ENCODE peak calls at places on chromosome 6, in eight cellular contexts. D is OCI-LY7, L is A673, Z is ovary, A is PC-3, R is body of pancreas, M is neural progenitor cell, Q is Peyer's patch. I is an unnamed sample.

GRCh38 chr6:2222275-2222842 is 23.0 kb downstream of the GMDS start:
- DNase-seq in D (no peak), Q (no peak), M (peak; percentile 53), R (no peak), L (no peak), Z (no peak), A (no peak), I (no peak)

GRCh38 chr6:158011478-158011920 is 29.8 kb downstream of the SYNJ2 start:
- DNase-seq in A (peak; percentile 66), L (no peak), Z (no peak), M (no peak), D (no peak), Q (no peak), R (peak; percentile 9), I (no peak)

GRCh38 chr6:136783495-136784270 is 8.6 kb downstream of the MAP3K5 start:
- DNase-seq in D (peak; percentile 84), M (no peak), A (no peak), Z (no peak), R (peak; percentile 27), L (no peak), Q (peak; percentile 70), I (no peak)

GRCh38 chr6:133315811-133316210 is 74.7 kb downstream of the EYA4 start:
- DNase-seq in R (no peak), Q (no peak), A (no peak), M (no peak), L (no peak), Z (no peak), D (no peak), I (no peak)

GRCh38 chr6:113585246-113585645 is 271.9 kb upstream of the MARCKS start:
- DNase-seq in L (no peak), Q (no peak), R (no peak), M (no peak), Z (no peak), D (no peak), A (no peak), I (no peak)

GRCh38 chr6:106087548-106088325 is 1.6 kb downstream of the PRDM1 start:
- DNase-seq in M (peak; percentile 72), R (no peak), Z (peak; percentile 29), A (peak; percentile 53), Q (no peak), D (no peak), L (peak; percentile 17), I (no peak)

GRCh38 chr6:80541186-80541585 is 434.7 kb downstream of the BCKDHB start:
- DNase-seq in M (no peak), Z (no peak), A (peak; percentile 89), R (no peak), D (no peak), Q (no peak), L (no peak), I (no peak)

GRCh38 chr6:149862901-149863595 is 1.1 kb downstream of the LRP11 start:
- DNase-seq in L (peak; percentile 70), Z (peak; percentile 52), R (peak; percentile 86), A (peak; percentile 87), Q (peak; percentile 43), D (peak; percentile 52), M (peak; percentile 83), I (peak; percentile 89)

GRCh38 chr6:33566182-33567084 is 13.6 kb downstream of the BAK1 start:
- DNase-seq in Q (no peak), M (no peak), Z (no peak), A (peak; percentile 61), L (no peak), R (no peak), D (no peak), I (no peak)

GRCh38 chr6:133964052-133964451 is 11.0 kb downstream of the TBPL1 start:
- DNase-seq in M (no peak), Q (no peak), L (no peak), R (no peak), Z (no peak), A (peak; percentile 89), D (no peak), I (no peak)

GRCh38 chr6:131765081-131765852 is 42.6 kb upstream of the ENPP1 start:
- DNase-seq in L (no peak), A (no peak), Z (no peak), R (no peak), Q (no peak), M (peak; percentile 3), D (no peak), I (no peak)

GRCh38 chr6:161835426-161836029 is 561.7 kb upstream of the AGPAT4 start:
- DNase-seq in M (no peak), A (no peak), L (no peak), Q (no peak), D (no peak), R (no peak), Z (no peak), I (no peak)

GRCh38 chr6:117280922-117281321 is 15.6 kb downstream of the VGLL2 start:
- DNase-seq in L (no peak), A (peak; percentile 55), Z (no peak), D (no peak), Q (no peak), R (no peak), M (no peak), I (no peak)

GRCh38 chr6:40713002-40713719 is 126.0 kb upstream of the LRFN2 start:
- DNase-seq in Z (no peak), M (peak; percentile 48), A (no peak), D (no peak), L (no peak), R (no peak), Q (no peak), I (no peak)

GRCh38 chr6:125314019-125314581 is 12.3 kb upstream of the HDDC2 start:
- DNase-seq in A (peak; percentile 62), L (peak; percentile 82), Z (peak; percentile 63), R (peak; percentile 71), D (peak; percentile 77), M (peak; percentile 78), Q (peak; percentile 54), I (peak; percentile 81)

GRCh38 chr6:150250826-150251225 is 108.0 kb downstream of the PPP1R14C start:
- DNase-seq in Q (no peak), M (no peak), L (peak; percentile 19), R (no peak), A (no peak), D (no peak), Z (no peak), I (no peak)

GRCh38 chr6:51579013-51579412 is 508.4 kb downstream of the PKHD1 start:
- DNase-seq in R (no peak), Z (no peak), M (no peak), D (no peak), L (no peak), A (no peak), Q (no peak), I (no peak)

GRCh38 chr6:104527761-104528415 is 331.8 kb downstream of the HACE1 start:
- DNase-seq in Z (no peak), A (peak; percentile 57), Q (no peak), M (peak; percentile 54), L (peak; percentile 68), D (peak; percentile 70), R (peak; percentile 48), I (peak; percentile 77)

GRCh38 chr6:131460603-131460995 is 112.4 kb upstream of the ARG1 start:
- DNase-seq in L (peak; percentile 77), R (no peak), A (no peak), Q (no peak), M (peak; percentile 56), Z (no peak), D (no peak), I (no peak)

GRCh38 chr6:170048615-170049256 is 242.1 kb downstream of the DLL1 start:
- DNase-seq in D (no peak), L (no peak), M (no peak), R (no peak), Z (peak; percentile 17), Q (no peak), A (peak; percentile 35), I (peak; percentile 73)

DNA sequence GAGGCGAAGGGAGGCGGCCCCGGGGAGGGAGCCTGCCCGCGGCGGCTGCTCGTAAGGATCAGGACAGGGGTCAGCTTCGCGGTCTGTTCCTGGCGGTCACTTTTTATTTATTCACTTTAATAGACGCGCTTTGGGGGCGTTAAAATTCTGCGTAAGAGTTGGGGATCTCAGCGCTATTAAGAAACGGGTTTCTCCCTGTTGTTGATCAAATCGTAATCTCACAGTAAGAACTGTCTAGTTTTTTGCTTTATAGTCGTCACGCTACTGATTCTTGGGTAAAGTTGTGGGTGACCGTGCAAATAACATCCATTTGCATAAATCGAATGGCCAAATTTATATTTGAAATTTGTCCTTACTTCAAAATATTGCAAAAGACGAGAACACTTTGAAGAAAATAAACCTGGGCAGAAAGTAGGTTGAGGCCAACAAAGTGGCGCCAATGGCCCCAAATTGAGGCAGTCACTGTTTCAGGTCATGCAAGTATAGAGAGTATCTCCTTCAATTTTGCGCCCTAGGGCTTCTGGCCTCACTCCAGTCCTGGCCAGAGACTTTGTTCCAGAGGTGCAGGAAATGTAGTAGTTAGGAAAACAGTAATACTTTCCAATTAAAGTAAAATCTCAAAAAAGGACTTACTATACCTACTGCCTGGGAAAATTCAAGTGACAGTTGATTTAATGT is 963 bp upstream of the RMND1 start:
- DNase-seq in D (peak; percentile 32), Z (peak; percentile 47), A (peak; percentile 55), Q (no peak), L (peak; percentile 4), R (peak; percentile 53), M (peak; percentile 8), I (no peak)
- H3K4me3 ChIP-seq in D (peak overlapping the region; percentile 79), Z (peak overlapping the region; percentile 87), A (peak overlapping the region; percentile 97), Q (peak overlapping the region; percentile 89), L (peak overlapping the region; percentile 77), R (peak overlapping the region; percentile 44), M (peak overlapping the region; percentile 86), I (peak overlapping the region; percentile 93)

DNA sequence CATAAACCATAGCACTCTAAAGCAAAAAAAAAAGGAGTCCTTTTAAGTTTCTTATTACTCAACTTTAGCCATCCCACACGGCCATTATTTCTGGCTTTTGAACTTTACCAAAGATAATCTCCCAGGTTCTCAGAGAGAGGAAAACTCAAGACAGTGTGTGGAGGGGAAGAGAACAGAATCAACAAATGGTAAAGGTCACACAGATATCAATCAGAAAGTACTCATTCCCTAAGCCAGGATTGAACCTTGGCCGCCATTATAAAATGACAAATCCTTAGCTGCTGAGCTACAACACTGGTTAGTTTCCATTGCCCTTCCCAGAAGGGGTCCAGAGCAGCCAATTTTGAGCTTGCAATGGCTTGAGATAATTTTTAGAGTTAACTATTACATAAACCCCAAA is 10.1 kb upstream of the TRIM38 start:
- DNase-seq in Z (no peak), L (no peak), A (no peak), Q (no peak), D (no peak), M (no peak), R (no peak), I (no peak)
- H3K27ac ChIP-seq in Z (no peak overlapping the region), L (no peak overlapping the region), A (no peak overlapping the region), Q (no peak overlapping the region), D (no peak overlapping the region), M (no peak overlapping the region), R (no peak overlapping the region), I (no peak overlapping the region)

GRCh38 chr6:129733290-129733689 is 23.3 kb upstream of the ARHGAP18 start:
- DNase-seq in R (no peak), D (peak; percentile 51), Z (no peak), Q (no peak), A (peak; percentile 37), L (no peak), M (no peak), I (no peak)
- TF ChIP-seq CTCF in R (no peak), D (peak; percentile 70), Z (no peak), Q (no peak), A (peak; percentile 48), L (no peak), M (no peak), I (no peak)

DNA sequence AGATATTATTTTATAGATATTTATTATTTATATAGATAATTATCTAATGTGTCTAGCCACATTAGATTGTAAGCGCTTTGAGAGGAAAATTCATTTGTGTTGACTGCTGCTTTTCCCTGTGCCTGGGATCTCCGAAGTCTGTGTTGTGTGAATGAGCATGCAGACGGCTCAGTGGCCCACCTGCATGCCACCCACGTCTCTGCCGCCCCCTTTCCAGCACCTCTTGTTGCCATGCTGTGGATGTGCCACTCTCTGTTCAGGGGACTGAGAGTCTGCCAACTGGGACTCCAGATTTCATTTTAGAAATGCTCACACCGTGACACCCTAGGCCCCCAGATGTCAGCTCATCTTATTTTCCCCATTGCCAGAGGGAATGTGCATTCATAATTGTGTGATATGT is 139.7 kb downstream of the JARID2 start:
- DNase-seq in D (no peak), M (no peak), Q (no peak), Z (no peak), L (no peak), A (no peak), R (no peak), I (no peak)
- H3K4me3 ChIP-seq in D (no peak overlapping the region), M (no peak overlapping the region), Q (no peak overlapping the region), Z (no peak overlapping the region), L (no peak overlapping the region), A (no peak overlapping the region), R (no peak overlapping the region), I (no peak overlapping the region)

I was measured in coronary artery.